ENCODE peak calls at places on chromosomes 13 and 19, in nine cellular contexts. A, K, J, I, Y, P, C, T and S are unnamed samples.

GRCh38 chr19:8831832-8832131 is 322 bp downstream of the ZNF558 start:
- DNase-seq in A (no peak), K (no peak), J (no peak), I (peak; percentile 21), Y (no peak), P (no peak), C (no peak), T (no peak), S (no peak)

GRCh38 chr19:21748088-21748487 is 19.3 kb downstream of the ZNF100 start:
- DNase-seq in A (no peak), K (no peak), J (no peak), I (no peak), Y (no peak), P (no peak), C (no peak), T (no peak), S (no peak)

GRCh38 chr13:106286811-106287210 is 248.7 kb downstream of the EFNB2 start:
- DNase-seq in A (no peak), K (no peak), J (no peak), I (peak; percentile 44), Y (no peak), P (no peak), C (no peak), T (no peak), S (no peak)

GRCh38 chr19:45098521-45099464 is 5.8 kb downstream of the PPP1R37 start:
- DNase-seq in A (no peak), K (no peak), J (no peak), I (no peak), Y (no peak), P (no peak), C (no peak), T (no peak), S (no peak)

GRCh38 chr19:55447421-55448174 is 4.5 kb upstream of the SHISA7 start:
- DNase-seq in A (no peak), K (no peak), J (no peak), I (peak; percentile 62), Y (no peak), P (no peak), C (no peak), T (no peak), S (no peak)

GRCh38 chr19:5048727-5049553 is 80.0 kb downstream of the KDM4B start:
- DNase-seq in A (peak; percentile 55), K (no peak), J (no peak), I (no peak), Y (no peak), P (no peak), C (no peak), T (no peak), S (no peak)

GRCh38 chr19:21698215-21698614 is 69.2 kb downstream of the ZNF100 start:
- DNase-seq in A (no peak), K (no peak), J (no peak), I (peak; percentile 74), Y (no peak), P (no peak), C (no peak), T (no peak), S (no peak)

GRCh38 chr19:58571575-58571947 is 1.6 kb downstream of the MZF1 start:
- DNase-seq in A (peak; percentile 6), K (peak; percentile 61), J (no peak), I (no peak), Y (no peak), P (no peak), C (no peak), T (no peak), S (peak; percentile 73)

GRCh38 chr19:42512743-42513304 is 15.5 kb downstream of the CEACAM1 start:
- DNase-seq in A (no peak), K (no peak), J (no peak), I (no peak), Y (no peak), P (no peak), C (no peak), T (no peak), S (no peak)

GRCh38 chr19:53908106-53908932 is 759 bp upstream of the CACNG7 start:
- DNase-seq in A (no peak), K (no peak), J (no peak), I (peak; percentile 95), Y (no peak), P (peak; percentile 34), C (no peak), T (no peak), S (peak; percentile 80)
- TF ChIP-seq POLR2AphosphoS5 in A (no peak), K (no peak), J (no peak), I (peak; percentile 48), Y (no peak), P (no peak), C (no peak), T (no peak), S (no peak)

GRCh38 chr19:10217085-10217484 is 14.0 kb downstream of the S1PR2 start:
- DNase-seq in A (no peak), K (no peak), J (no peak), I (no peak), Y (no peak), P (no peak), C (no peak), T (no peak), S (no peak)

GRCh38 chr19:10220695-10221094 is 10.4 kb downstream of the S1PR2 start:
- DNase-seq in A (no peak), K (no peak), J (no peak), I (no peak), Y (no peak), P (no peak), C (no peak), T (no peak), S (no peak)

GRCh38 chr19:10222201-10222890 is 8.8 kb downstream of the S1PR2 start:
- DNase-seq in A (no peak), K (no peak), J (no peak), I (no peak), Y (no peak), P (no peak), C (no peak), T (no peak), S (no peak)

GRCh38 chr19:10223488-10224213 is 7.5 kb downstream of the S1PR2 start:
- DNase-seq in A (no peak), K (no peak), J (no peak), I (no peak), Y (no peak), P (no peak), C (no peak), T (no peak), S (no peak)

DNA sequence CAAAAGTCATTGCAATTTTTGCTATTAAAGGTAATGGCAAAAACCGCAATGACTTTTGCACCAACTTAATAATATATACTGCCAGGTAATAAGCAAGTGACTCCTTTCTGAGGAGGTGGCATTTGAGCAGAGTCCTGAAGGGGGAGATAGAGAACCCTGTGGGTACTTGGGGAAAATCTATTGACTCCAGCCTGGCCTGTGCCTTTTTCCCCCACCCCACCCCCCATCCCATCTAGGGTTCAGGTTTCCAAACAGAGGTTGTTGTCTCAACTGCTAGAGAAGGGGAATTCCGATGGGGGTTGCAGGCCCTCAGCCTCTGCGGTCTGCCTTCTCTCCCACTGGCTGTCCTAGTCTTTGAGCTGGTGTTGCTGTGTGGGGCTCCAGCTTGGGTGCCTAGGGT is 11.5 kb downstream of the S1PR2 start:
- DNase-seq in A (no peak), K (no peak), J (peak; percentile 46), I (peak; percentile 87), Y (no peak), P (no peak), C (no peak), T (no peak), S (no peak)
- TF ChIP-seq POLR2AphosphoS5 in A (no peak), K (no peak), J (peak; percentile 33), I (no peak), Y (no peak), P (no peak), C (no peak), T (no peak), S (no peak)

GRCh38 chr13:111460548-111461444 is 140.4 kb downstream of the TEX29 start:
- DNase-seq in A (peak; percentile 20), K (peak; percentile 54), J (peak; percentile 29), I (peak; percentile 76), Y (peak; percentile 32), P (no peak), C (no peak), T (peak; percentile 23), S (no peak)
- TF ChIP-seq POLR2AphosphoS5 in A (no peak), K (no peak), J (no peak), I (no peak), Y (no peak), P (no peak), C (no peak), T (no peak), S (no peak)

DNA sequence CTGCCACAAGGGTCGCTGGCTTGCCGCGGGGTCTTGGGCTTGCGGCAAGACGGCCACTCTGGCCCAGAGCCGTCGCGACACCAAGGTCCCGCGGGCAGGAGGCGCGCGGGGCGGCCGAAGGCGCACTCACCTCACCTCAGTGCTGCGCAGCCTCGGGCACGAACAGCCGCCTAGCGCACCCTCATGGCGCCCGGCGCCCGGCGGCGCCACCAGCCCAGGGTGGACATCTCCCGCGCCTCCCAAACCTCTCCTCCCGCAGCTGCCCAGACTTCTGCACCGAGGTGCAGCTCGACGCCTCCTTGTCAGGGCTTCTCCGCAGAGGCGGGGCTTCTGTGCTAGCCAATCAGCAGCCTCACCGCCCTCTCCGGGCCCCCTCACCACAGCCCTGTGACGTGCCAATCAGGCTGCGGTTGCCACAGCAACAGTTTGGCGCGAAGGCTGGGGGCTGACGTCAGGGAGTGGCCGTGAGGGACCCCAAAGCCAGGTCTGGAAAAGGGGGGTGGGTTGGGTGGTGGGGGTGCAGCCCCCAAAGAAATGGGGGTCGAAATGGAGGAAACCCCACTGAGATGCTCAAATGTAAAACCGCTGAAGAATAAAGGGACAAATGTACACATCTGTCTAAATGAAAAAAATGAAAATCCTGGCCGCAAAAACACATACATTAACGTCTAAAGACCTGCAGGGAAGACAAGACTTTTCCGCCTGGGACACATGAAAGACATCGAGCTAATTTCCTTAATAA is at the start of the genes PEG3 and ZIM2:
- DNase-seq in A (peak; percentile 48), K (peak; percentile 86), J (no peak), I (no peak), Y (no peak), P (no peak), C (no peak), T (peak; percentile 51), S (no peak)
- TF ChIP-seq POLR2AphosphoS5 in A (peak; percentile 40), K (no peak), J (no peak), I (no peak), Y (no peak), P (no peak), C (no peak), T (no peak), S (peak; percentile 33)

GRCh38 chr19:50794778-50795664 is 4.8 kb downstream of the ACP4 start:
- DNase-seq in A (no peak), K (no peak), J (no peak), I (peak; percentile 67), Y (no peak), P (no peak), C (no peak), T (no peak), S (no peak)
- TF ChIP-seq POLR2AphosphoS5 in A (no peak), K (no peak), J (peak; percentile 83), I (peak; percentile 63), Y (peak; percentile 54), P (peak; percentile 77), C (peak; percentile 82), T (no peak), S (no peak)